ENCODE peak calls at places on chromosomes 2 and 18, in eight cellular contexts. L is coronary artery, C is fibroblast of lung, N is tibial artery, X is neural crest cell, R is astrocyte of the spinal cord, O is type B pancreatic cell, V is brain microvascular endothelial cell. M is an unnamed sample.

GRCh38 chr2:18987592-18988073 is 370.8 kb downstream of the OSR1 start:
- DNase-seq in R (peak), X (no peak), V (peak), O (no peak), L (no peak), N (peak), C (peak), M (peak)

GRCh38 chr2:237264480-237265219 is 149.3 kb downstream of the COL6A3 start:
- DNase-seq in L (no peak), N (peak), O (no peak), X (no peak), R (peak), V (peak), C (peak), M (no peak)

GRCh38 chr2:229261599-229261998 is 9.5 kb downstream of the PID1 start:
- DNase-seq in R (no peak), O (no peak), L (no peak), C (no peak), V (no peak), N (peak), X (no peak), M (no peak)

GRCh38 chr18:71293322-71293721 is 1004.5 kb downstream of the SOCS6 start:
- DNase-seq in C (no peak), X (no peak), V (no peak), N (no peak), L (no peak), O (no peak), R (peak), M (no peak)

GRCh38 chr2:155846249-155846648 is 486.3 kb downstream of the NR4A2 start:
- DNase-seq in C (peak), X (no peak), R (no peak), L (no peak), N (no peak), V (no peak), O (no peak), M (no peak)

GRCh38 chr2:32838418-32838817 is 108.3 kb upstream of the LTBP1 start:
- DNase-seq in C (no peak), N (no peak), O (no peak), L (no peak), R (no peak), V (no peak), X (no peak), M (no peak)

GRCh38 chr2:157404363-157404762 is 39.5 kb downstream of the CYTIP start:
- DNase-seq in X (no peak), R (peak), L (no peak), V (no peak), N (no peak), O (no peak), C (peak), M (no peak)

GRCh38 chr2:187654535-187654934 is 100.3 kb upstream of the TFPI start:
- DNase-seq in L (no peak), N (no peak), O (no peak), R (no peak), C (no peak), X (no peak), V (no peak), M (no peak)

GRCh38 chr18:63508634-63509033 is 31.9 kb downstream of the SERPINB5 start:
- DNase-seq in C (no peak), V (no peak), L (no peak), O (no peak), N (no peak), R (no peak), X (no peak), M (no peak)

GRCh38 chr18:63506336-63506646 is 29.5 kb downstream of the SERPINB5 start:
- DNase-seq in V (no peak), C (no peak), O (no peak), X (no peak), N (no peak), R (no peak), L (no peak), M (no peak)

GRCh38 chr18:63511285-63511684 is 30.9 kb upstream of the SERPINB12 start:
- DNase-seq in X (peak), C (peak), N (no peak), R (peak), O (no peak), V (peak), L (no peak), M (no peak)

GRCh38 chr18:63505566-63506335 is 29.0 kb downstream of the SERPINB5 start:
- DNase-seq in O (no peak), X (no peak), R (no peak), V (peak), L (no peak), C (no peak), N (no peak), M (no peak)
- TF ChIP-seq CTCF in O (peak), X (peak), R (peak), V (peak), L (no peak), C (peak), N (no peak), M (no peak)

DNA sequence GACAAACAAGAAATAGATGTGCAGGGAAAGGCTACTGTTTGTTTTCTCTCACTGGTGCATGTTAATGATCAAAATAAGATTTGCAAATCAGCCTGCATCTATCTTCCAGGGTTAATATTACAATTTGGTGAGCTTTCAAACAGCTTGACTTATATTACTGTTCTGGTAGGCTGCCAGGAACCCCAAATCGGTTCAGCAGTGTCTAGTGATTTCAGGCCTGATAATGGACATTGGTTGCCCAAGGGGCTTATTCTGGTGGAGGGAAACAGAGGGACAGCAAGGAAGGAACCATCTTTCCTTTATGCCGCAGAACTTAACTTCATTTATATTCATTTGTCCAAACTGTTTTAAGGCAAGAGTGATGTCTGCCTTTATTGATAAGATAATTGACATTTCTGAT is 93.8 kb upstream of the REG3A start:
- DNase-seq in X (no peak), R (no peak), N (no peak), O (no peak), L (no peak), C (no peak), V (no peak), M (peak)
- TF ChIP-seq CTCF in X (no peak), R (no peak), N (no peak), O (no peak), L (no peak), C (no peak), V (no peak), M (no peak)

GRCh38 chr2:191917967-191918651 is 71.2 kb upstream of the CAVIN2 start:
- DNase-seq in O (no peak), R (no peak), X (no peak), C (no peak), L (no peak), V (no peak), N (no peak), M (no peak)
- TF ChIP-seq CTCF in O (no peak), R (no peak), X (no peak), C (no peak), L (no peak), V (no peak), N (no peak), M (no peak)

DNA sequence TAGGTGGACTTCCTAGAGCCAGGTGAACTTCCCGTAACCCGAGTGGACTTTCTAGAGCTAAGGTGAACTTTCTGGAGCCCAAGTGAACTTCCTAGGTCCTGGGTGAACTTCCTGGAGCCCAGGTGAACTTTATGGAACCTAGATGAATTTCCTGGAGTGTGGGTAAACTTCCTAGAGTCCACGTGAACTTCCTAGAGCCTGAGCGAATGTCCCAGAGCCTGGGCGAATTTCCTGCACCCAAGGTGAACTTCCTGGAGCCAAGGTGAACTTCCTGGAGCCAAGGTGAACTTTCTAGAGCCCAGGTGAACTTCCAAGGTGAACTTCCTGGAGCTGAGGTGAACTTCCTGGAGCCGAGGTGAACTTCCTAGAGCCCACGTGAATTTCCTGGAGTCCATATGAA is 70.0 kb downstream of the RTP5 start:
- DNase-seq in O (peak), X (no peak), R (no peak), L (no peak), V (no peak), N (no peak), C (no peak), M (no peak)
- TF ChIP-seq CTCF in O (no peak), X (no peak), R (no peak), L (no peak), V (no peak), N (no peak), C (no peak), M (no peak)

GRCh38 chr2:227125506-227125905 is 38.5 kb downstream of the COL4A4 start:
- DNase-seq in R (no peak), O (no peak), N (no peak), V (no peak), L (no peak), X (peak), C (no peak), M (no peak)
- TF ChIP-seq CTCF in R (peak), O (no peak), N (no peak), V (peak), L (no peak), X (peak), C (peak), M (no peak)

GRCh38 chr2:46878886-46879285 is 36.7 kb downstream of the MCFD2 start:
- DNase-seq in X (peak), C (peak), V (no peak), O (no peak), L (peak), R (peak), N (peak), M (no peak)
- TF ChIP-seq CTCF in X (no peak), C (peak), V (peak), O (no peak), L (no peak), R (no peak), N (no peak), M (no peak)

GRCh38 chr2:29714333-29714732 is 207.1 kb downstream of the ALK start:
- DNase-seq in N (no peak), X (no peak), O (no peak), L (no peak), R (no peak), V (no peak), C (no peak), M (no peak)
- TF ChIP-seq CTCF in N (no peak), X (no peak), O (no peak), L (no peak), R (no peak), V (peak), C (no peak), M (no peak)

DNA sequence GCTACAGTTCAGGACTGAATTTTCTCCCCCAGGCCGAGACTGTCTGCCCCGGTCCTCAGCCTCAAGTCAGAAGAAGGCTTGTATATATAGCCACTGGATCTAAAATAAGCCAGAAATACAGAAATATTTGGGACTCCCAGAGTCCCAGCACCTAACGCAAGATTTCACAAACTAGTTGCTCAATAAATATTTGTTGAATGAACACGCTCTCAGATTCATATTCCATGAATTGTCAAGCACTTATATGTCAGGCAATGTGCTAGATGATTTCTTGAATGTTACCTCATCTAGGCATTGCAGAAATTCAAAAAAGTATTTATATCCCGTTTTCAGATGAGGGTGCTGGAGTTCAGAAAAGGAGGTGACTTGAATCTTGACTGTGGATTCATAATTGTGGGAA is 163.7 kb upstream of the KLHL29 start:
- DNase-seq in C (no peak), O (no peak), X (no peak), L (peak), N (no peak), R (no peak), V (no peak), M (no peak)
- TF ChIP-seq CTCF in C (no peak), O (no peak), X (no peak), L (no peak), N (no peak), R (no peak), V (no peak), M (no peak)

GRCh38 chr18:9055185-9055584 is 47.3 kb upstream of the NDUFV2 start:
- DNase-seq in O (no peak), V (no peak), C (peak), N (no peak), R (peak), L (no peak), X (no peak), M (no peak)
- TF ChIP-seq CTCF in O (peak), V (no peak), C (peak), N (peak), R (peak), L (no peak), X (no peak), M (peak)

GRCh38 chr18:55997156-55997561 is 409.2 kb upstream of the TCF4 start:
- DNase-seq in L (no peak), O (no peak), R (no peak), N (no peak), C (peak), X (no peak), V (no peak), M (no peak)
- TF ChIP-seq CTCF in L (no peak), O (no peak), R (peak), N (no peak), C (no peak), X (no peak), V (peak), M (no peak)